ENCODE peak calls at places on chromosomes 6 and 20, in four cellular contexts. A is GM23248, T is psoas muscle, O is HCT116. J is an unnamed sample.

GRCh38 chr6:131685266-131685780 is 15.9 kb downstream of the OR2A4 start:
- DNase-seq in A (no peak), T (no peak), O (no peak), J (no peak)

GRCh38 chr20:61271273-61272221 is 19.5 kb downstream of the CDH4 start:
- DNase-seq in A (no peak), T (peak), O (no peak), J (no peak)

GRCh38 chr6:148509789-148510581 is 167.3 kb downstream of the SASH1 start:
- DNase-seq in A (peak), T (peak), O (no peak), J (peak)

GRCh38 chr6:13292774-13293173 is 35.6 kb downstream of the TBC1D7 start:
- DNase-seq in A (no peak), T (no peak), O (no peak), J (no peak)

GRCh38 chr6:168934856-168935627 is 318.6 kb downstream of the THBS2 start:
- DNase-seq in A (no peak), T (no peak), O (no peak), J (no peak)

GRCh38 chr20:62337558-62338293 is 29.4 kb downstream of the LAMA5 start:
- DNase-seq in A (no peak), T (no peak), O (no peak), J (no peak)

GRCh38 chr20:53579581-53580375 is 13.9 kb downstream of the ZNF217 start:
- DNase-seq in A (peak), T (no peak), O (no peak), J (no peak)

GRCh38 chr6:7424967-7425807 is 35.6 kb downstream of the RIOK1 start:
- DNase-seq in A (peak), T (no peak), O (peak), J (peak)

GRCh38 chr6:7213416-7213815 is 99.6 kb downstream of the SSR1 start:
- DNase-seq in A (no peak), T (no peak), O (no peak), J (no peak)

GRCh38 chr6:116210750-116211425 is 43.0 kb downstream of the TSPYL4 start:
- DNase-seq in A (peak), T (peak), O (no peak), J (peak)

GRCh38 chr20:24605937-24606455 is 136.6 kb downstream of the SYNDIG1 start:
- DNase-seq in A (no peak), T (no peak), O (no peak), J (no peak)

GRCh38 chr20:1323256-1323655 is 5.7 kb downstream of the SDCBP2 start:
- DNase-seq in A (peak), T (no peak), O (no peak), J (no peak)

GRCh38 chr6:21208114-21208795 is 385.3 kb upstream of the SOX4 start:
- DNase-seq in A (no peak), T (no peak), O (no peak), J (no peak)

GRCh38 chr6:46526607-46527006 is 35.4 kb upstream of the RCAN2 start:
- DNase-seq in A (no peak), T (no peak), O (no peak), J (no peak)

GRCh38 chr6:17630511-17631073 is 30.5 kb downstream of the FAM8A1 start:
- DNase-seq in A (no peak), T (no peak), O (no peak), J (no peak)

GRCh38 chr20:8535403-8536003 is 403.4 kb downstream of the PLCB1 start:
- DNase-seq in A (peak), T (no peak), O (no peak), J (no peak)

GRCh38 chr6:147204843-147205311 is 660 bp downstream of the STXBP5 start:
- DNase-seq in A (peak), T (no peak), O (no peak), J (no peak)

GRCh38 chr20:50521709-50522674 is 11.8 kb downstream of the PTPN1 start:
- DNase-seq in A (peak), T (no peak), O (no peak), J (no peak)

GRCh38 chr6:165762876-165763275 is 99.8 kb upstream of the PDE10A start:
- DNase-seq in A (no peak), T (no peak), O (no peak), J (no peak)

GRCh38 chr20:25146976-25147375 is 48.5 kb upstream of the ENTPD6 start:
- DNase-seq in A (no peak), T (no peak), O (no peak), J (no peak)

GRCh38 chr6:33737267-33738026 is 9.3 kb downstream of the IP6K3 start:
- DNase-seq in A (no peak), T (peak), O (no peak), J (peak)

GRCh38 chr6:159100789-159101182 is 56.0 kb upstream of the TAGAP start:
- DNase-seq in A (no peak), T (no peak), O (no peak), J (no peak)

GRCh38 chr6:14429396-14429795 is 311.8 kb downstream of the CD83 start:
- DNase-seq in A (no peak), T (no peak), O (no peak), J (no peak)

GRCh38 chr20:62952373-62953166 is at the start of gene SLC17A9:
- DNase-seq in A (peak), T (peak), O (peak), J (peak)

GRCh38 chr20:58991720-58992119 is 10.7 kb downstream of the NELFCD start:
- DNase-seq in A (no peak), T (no peak), O (no peak), J (no peak)

GRCh38 chr6:131997450-131998153 is 46.4 kb upstream of the CCN2 start:
- DNase-seq in A (no peak), T (no peak), O (no peak), J (no peak)

GRCh38 chr20:56861590-56861989 is 232.5 kb downstream of the TFAP2C start:
- DNase-seq in A (no peak), T (no peak), O (no peak), J (no peak)

GRCh38 chr6:64084201-64084663 is 448.6 kb downstream of the PHF3 start:
- DNase-seq in A (no peak), T (no peak), O (no peak), J (no peak)

GRCh38 chr6:39102024-39102820 is 12.8 kb downstream of the SAYSD1 start:
- DNase-seq in A (peak), T (no peak), O (no peak), J (peak)

GRCh38 chr6:130473886-130474285 is 108.1 kb downstream of the TMEM200A start:
- DNase-seq in A (peak), T (no peak), O (no peak), J (no peak)

GRCh38 chr20:56788041-56788670 is 159.1 kb downstream of the TFAP2C start:
- DNase-seq in A (peak), T (no peak), O (peak), J (no peak)

GRCh38 chr6:119172813-119173212 is 94.3 kb upstream of the FAM184A start:
- DNase-seq in A (peak), T (no peak), O (peak), J (no peak)

GRCh38 chr20:61951695-61952533 is 113.8 kb downstream of the TAF4 start:
- DNase-seq in A (peak), T (no peak), O (no peak), J (no peak)

GRCh38 chr20:57481281-57481711 is 43.6 kb downstream of the CTCFL start:
- DNase-seq in A (no peak), T (no peak), O (no peak), J (no peak)

GRCh38 chr20:34110025-34111013 is 1.7 kb downstream of the EIF2S2 start:
- DNase-seq in A (peak), T (no peak), O (no peak), J (no peak)

GRCh38 chr6:109816452-109817374 is 125.6 kb downstream of the FIG4 start:
- DNase-seq in A (no peak), T (no peak), O (no peak), J (no peak)

DNA sequence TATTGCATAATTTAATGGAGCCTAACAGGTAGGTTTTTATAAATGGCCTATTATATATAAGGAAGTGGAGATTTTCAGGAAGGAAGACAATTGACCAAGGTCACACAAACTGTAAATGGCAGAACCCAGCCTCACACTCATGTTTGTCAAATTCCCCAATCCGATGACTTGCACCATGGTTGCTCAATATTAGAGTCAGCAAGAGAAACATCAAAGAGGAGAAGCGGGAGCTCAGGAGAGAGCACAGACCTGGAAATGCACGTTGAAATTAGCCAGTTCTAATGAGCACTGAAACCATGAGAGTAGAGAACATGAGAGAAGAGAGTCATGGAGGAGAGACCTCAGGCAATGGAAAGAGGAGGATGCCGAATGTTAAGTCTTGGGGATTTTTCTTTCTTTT is 13.5 kb upstream of the MLIP start:
- DNase-seq in A (no peak), T (no peak), O (no peak), J (no peak)
- H3K4me3 ChIP-seq in A (no peak), T (no peak), O (no peak), J (no peak)

GRCh38 chr6:90375681-90376439 is 79.2 kb upstream of the BACH2 start:
- DNase-seq in A (peak), T (no peak), O (no peak), J (no peak)
- H3K4me3 ChIP-seq in A (peak), T (no peak), O (no peak), J (no peak)

GRCh38 chr20:43893930-43894329 is 20.7 kb upstream of the TOX2 start:
- DNase-seq in A (peak), T (no peak), O (no peak), J (no peak)
- H3K4me3 ChIP-seq in A (no peak), T (no peak), O (no peak), J (no peak)

GRCh38 chr20:2705931-2706645 is 13.5 kb downstream of the EBF4 start:
- DNase-seq in A (no peak), T (no peak), O (no peak), J (no peak)
- H3K4me3 ChIP-seq in A (no peak), T (no peak), O (no peak), J (no peak)

DNA sequence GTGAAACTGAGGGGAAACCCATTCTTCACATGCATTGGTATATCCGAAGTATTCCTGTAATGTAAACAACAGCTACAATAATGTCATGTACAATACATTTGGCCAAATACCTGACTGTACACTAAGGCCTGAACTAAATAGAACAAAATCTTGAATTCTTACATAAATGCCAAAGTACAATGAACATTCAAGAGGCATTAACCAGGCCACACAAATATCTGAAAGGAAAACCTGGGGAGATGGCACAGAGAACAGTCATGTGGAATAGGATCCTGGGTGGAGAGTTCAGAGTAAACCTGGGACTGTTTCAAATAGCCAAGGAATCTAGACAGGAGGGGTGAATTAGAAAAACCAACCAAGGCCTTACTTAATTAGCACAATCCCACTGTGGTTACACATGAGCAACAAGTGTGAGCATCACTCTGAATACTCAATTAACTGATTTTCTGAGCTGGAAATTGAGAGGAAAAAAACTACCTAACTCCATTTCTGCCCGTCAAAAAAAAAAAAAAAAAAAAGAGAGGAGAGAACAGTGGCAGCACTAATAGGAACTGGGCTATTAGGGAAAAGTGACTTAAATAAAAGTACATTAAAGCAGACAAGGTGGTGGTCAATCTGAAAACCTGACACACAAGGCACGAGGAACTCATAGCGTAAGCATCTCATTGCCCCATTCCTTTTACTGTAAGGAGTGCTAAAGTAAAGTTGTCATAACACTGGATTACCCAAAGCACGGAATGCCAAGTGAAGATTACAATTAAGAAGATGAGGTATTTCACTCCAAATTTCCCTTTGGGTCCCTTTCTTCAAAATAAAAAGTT is 10.9 kb downstream of the SNX5 start:
- DNase-seq in A (no peak), T (no peak), O (no peak), J (no peak)
- H3K4me3 ChIP-seq in A (no peak), T (no peak), O (no peak), J (no peak)

J was measured in heart right ventricle.